ENCODE peak calls at places on chromosomes 11 and 22, in six cellular contexts. W is H1, G is SK-N-SH, M is K562, Z is HCT116, O is GM12878. P is an unnamed sample.

GRCh38 chr22:31192513-31192912 is 19.6 kb upstream of the LIMK2 start:
- DNase-seq in M (no peak), G (no peak), O (no peak), W (no peak), Z (no peak), P (no peak)

GRCh38 chr11:2728663-2729332 is 29.0 kb upstream of the KCNQ1OT1 start:
- DNase-seq in M (no peak), G (peak; percentile 77), Z (no peak), W (no peak), O (no peak), P (no peak)

GRCh38 chr22:17114173-17114957 is 6.8 kb downstream of the TMEM121B start:
- DNase-seq in Z (no peak), G (no peak), O (no peak), W (no peak), M (no peak), P (no peak)

GRCh38 chr11:22115470-22116037 is 77.3 kb upstream of the ANO5 start:
- DNase-seq in M (no peak), Z (no peak), O (no peak), W (no peak), G (no peak), P (no peak)

GRCh38 chr11:67369801-67370284 is 3.6 kb downstream of the CLCF1 start:
- DNase-seq in M (no peak), G (no peak), Z (no peak), O (no peak), W (no peak), P (no peak)

GRCh38 chr22:40257979-40258378 is 80.3 kb downstream of the TNRC6B start:
- DNase-seq in W (no peak), G (no peak), O (no peak), M (no peak), Z (no peak), P (no peak)

GRCh38 chr11:61693897-61694840 is 14.0 kb downstream of the DAGLA start:
- DNase-seq in O (no peak), M (no peak), G (no peak), Z (no peak), W (no peak), P (no peak)

GRCh38 chr11:62575837-62576236 is 2.1 kb upstream of the EEF1G start:
- DNase-seq in Z (no peak), W (no peak), O (no peak), M (no peak), G (no peak), P (no peak)

GRCh38 chr22:38187413-38188212 is 6.0 kb upstream of the PLA2G6 start:
- DNase-seq in O (no peak), M (no peak), Z (no peak), G (no peak), W (no peak), P (peak; percentile 85)

GRCh38 chr11:65864758-65865471 is 4.7 kb downstream of the MUS81 start:
- DNase-seq in O (no peak), Z (no peak), G (no peak), W (no peak), M (no peak), P (no peak)

GRCh38 chr11:64382586-64382985 is 23.6 kb downstream of the RPS6KA4 start:
- DNase-seq in Z (no peak), M (no peak), O (no peak), W (no peak), G (no peak), P (no peak)

GRCh38 chr11:132856032-132856431 is 676.3 kb downstream of the OPCML start:
- DNase-seq in W (no peak), O (no peak), Z (no peak), G (no peak), M (no peak), P (no peak)

GRCh38 chr11:8983552-8983951 is 19.3 kb upstream of the TMEM9B start:
- DNase-seq in W (no peak), O (no peak), M (no peak), Z (no peak), G (no peak), P (no peak)

GRCh38 chr11:57584341-57584740 is 13.1 kb upstream of the SERPING1 start:
- DNase-seq in W (no peak), Z (no peak), M (no peak), O (no peak), G (no peak), P (no peak)

GRCh38 chr22:24938741-24939341 is 7.7 kb downstream of the LHFPL7 start:
- DNase-seq in W (peak; percentile 58), G (peak; percentile 76), O (no peak), Z (no peak), M (peak; percentile 42), P (peak; percentile 35)

GRCh38 chr11:81869337-81870065 is 864.2 kb downstream of the FAM181B start:
- DNase-seq in Z (no peak), W (no peak), G (no peak), O (peak; percentile 99), M (no peak), P (no peak)

GRCh38 chr11:116813781-116814471 is 9.2 kb downstream of the APOA4 start:
- DNase-seq in G (no peak), Z (no peak), W (no peak), M (no peak), O (no peak), P (no peak)

GRCh38 chr11:47917643-47918369 is 62.6 kb upstream of the PTPRJ start:
- DNase-seq in W (no peak), M (peak; percentile 87), Z (peak; percentile 85), G (peak; percentile 67), O (no peak), P (peak; percentile 26)

GRCh38 chr11:59944761-59945160 is 6.5 kb downstream of the OOSP1 start:
- DNase-seq in O (no peak), M (no peak), Z (no peak), G (no peak), W (no peak), P (no peak)

GRCh38 chr11:44958165-44958564 is 7.5 kb upstream of the TP53I11 start:
- DNase-seq in W (no peak), Z (no peak), G (no peak), O (no peak), M (no peak), P (no peak)

GRCh38 chr22:36619797-36620390 is 83.7 kb downstream of the CACNG2 start:
- DNase-seq in G (no peak), W (no peak), M (no peak), Z (no peak), O (no peak), P (peak; percentile 17)
- TF ChIP-seq JUND in G (no peak), W (no peak), M (no peak), Z (no peak), O (no peak), P (no peak)

DNA sequence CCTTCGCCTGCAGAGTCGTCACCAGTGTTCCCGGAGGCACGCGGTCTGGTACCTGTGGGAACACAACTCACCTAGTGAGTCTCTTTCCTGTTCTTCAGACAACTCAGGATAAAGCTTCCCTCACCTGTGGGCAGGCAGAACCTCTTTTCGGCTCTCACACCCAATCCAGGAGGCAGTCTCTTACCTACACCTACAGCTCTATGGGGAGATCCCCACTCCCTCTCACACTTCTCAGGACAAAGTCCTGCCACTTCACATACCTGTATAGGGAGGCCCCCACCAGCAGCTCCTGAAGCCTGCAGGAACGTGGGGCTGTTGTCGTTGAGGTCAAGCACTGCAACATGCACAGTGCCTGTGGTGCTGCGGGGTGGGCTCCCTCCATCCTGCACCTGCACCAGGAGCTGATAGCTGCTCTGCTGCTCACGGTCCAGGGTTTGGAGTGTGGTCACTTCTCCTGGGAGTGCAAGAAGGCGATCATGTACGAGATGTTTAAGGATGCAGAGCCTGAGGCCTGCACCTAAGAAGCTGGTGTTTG is 12.2 kb upstream of the TPP1 start:
- DNase-seq in W (no peak), Z (no peak), O (no peak), G (no peak), M (no peak), P (no peak)
- TF ChIP-seq JUND in W (no peak), Z (no peak), O (no peak), G (no peak), M (no peak), P (no peak)

GRCh38 chr11:120719348-120719747 is 207.8 kb downstream of the GRIK4 start:
- DNase-seq in O (no peak), G (no peak), Z (no peak), M (no peak), W (no peak), P (no peak)
- TF ChIP-seq JUND in O (no peak), G (no peak), Z (no peak), M (no peak), W (no peak), P (no peak)

DNA sequence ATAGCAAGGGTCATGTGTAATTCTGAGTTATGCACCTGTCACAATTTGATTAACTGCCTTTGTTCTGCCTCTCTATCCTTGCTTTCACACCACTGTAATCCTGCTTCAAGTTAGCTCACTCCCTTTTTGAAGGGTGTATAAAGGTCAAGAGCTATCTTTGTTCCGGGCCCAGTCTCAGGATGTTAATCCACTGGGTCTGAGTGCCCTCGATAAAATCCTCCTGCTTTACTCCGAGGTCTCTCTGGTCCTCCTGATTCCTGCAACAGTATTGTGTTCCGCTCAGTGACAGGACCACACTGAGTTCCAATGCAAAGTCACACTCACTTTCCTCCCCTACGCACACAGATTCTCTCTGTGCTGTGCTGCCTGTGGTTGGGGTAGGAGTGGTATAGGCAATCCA is 186.5 kb downstream of the DYNC2H1 start:
- DNase-seq in Z (peak; percentile 32), W (no peak), M (no peak), O (no peak), G (no peak), P (peak; percentile 13)
- TF ChIP-seq JUND in Z (no peak), W (no peak), M (no peak), O (no peak), G (no peak), P (no peak)

P was measured in T47D.